ENCODE peak calls at places on chromosomes 16 and 17, in five cellular contexts. Q is sciatic nerve, M is fibroblast of lung, I is breast epithelium, T is fibroblast of the conjunctiva. V is an unnamed sample.

GRCh38 chr17:43360376-43360738 is 38.4 kb upstream of the ARL4D start:
- DNase-seq in I (no peak), Q (no peak), M (peak), T (peak), V (no peak)

GRCh38 chr16:87963400-87963799 is 12.2 kb downstream of the BANP start:
- DNase-seq in M (peak), T (no peak), I (no peak), Q (no peak), V (no peak)

GRCh38 chr16:89815639-89816348 is 653 bp downstream of the FANCA start:
- DNase-seq in M (no peak), I (no peak), T (no peak), Q (no peak), V (no peak)

GRCh38 chr16:17173134-17173729 is 297.5 kb downstream of the XYLT1 start:
- DNase-seq in I (no peak), Q (peak), T (peak), M (peak), V (peak)

GRCh38 chr16:50315346-50315997 is 49.1 kb downstream of the ADCY7 start:
- DNase-seq in I (no peak), Q (no peak), M (no peak), T (no peak), V (peak)

GRCh38 chr16:2846511-2847310 is 11.3 kb downstream of the PRSS22 start:
- DNase-seq in Q (no peak), I (no peak), M (peak), T (no peak), V (peak)

GRCh38 chr16:49148410-49148809 is 133.2 kb downstream of the CBLN1 start:
- DNase-seq in Q (no peak), M (no peak), T (no peak), I (no peak), V (no peak)

GRCh38 chr17:37239690-37240344 is 136.0 kb upstream of the C17orf78 start:
- DNase-seq in Q (no peak), T (peak), I (no peak), M (peak), V (no peak)

GRCh38 chr17:47265983-47266541 is 12.4 kb downstream of the ITGB3 start:
- DNase-seq in M (peak), I (no peak), T (no peak), Q (no peak), V (no peak)

GRCh38 chr17:20313306-20313705 is 154.0 kb downstream of the LGALS9B start:
- DNase-seq in Q (no peak), T (no peak), I (no peak), M (no peak), V (no peak)

GRCh38 chr16:89065445-89065795 is 28.2 kb upstream of the ACSF3 start:
- DNase-seq in I (no peak), Q (no peak), M (no peak), T (no peak), V (no peak)

GRCh38 chr17:68512247-68512966 is at the start of gene PRKAR1A:
- DNase-seq in Q (peak), I (peak), M (peak), T (peak), V (peak)

GRCh38 chr16:79949417-79949816 is 348.9 kb upstream of the MAF start:
- DNase-seq in M (no peak), Q (no peak), I (no peak), T (no peak), V (no peak)

GRCh38 chr16:9184354-9184690 is 92.9 kb downstream of the HAPSTR1 start:
- DNase-seq in T (no peak), Q (no peak), M (no peak), I (no peak), V (no peak)

GRCh38 chr17:6713130-6713917 is at the start of gene SLC13A5:
- DNase-seq in T (no peak), Q (no peak), M (peak), I (no peak), V (no peak)

GRCh38 chr17:81808778-81809555 is 5.0 kb downstream of the GCGR start:
- DNase-seq in M (no peak), Q (no peak), T (no peak), I (no peak), V (no peak)

GRCh38 chr17:36861531-36861930 is 75.7 kb upstream of the LHX1 start:
- DNase-seq in I (no peak), Q (no peak), M (no peak), T (no peak), V (no peak)

GRCh38 chr17:57357392-57357784 is 101.1 kb downstream of the MSI2 start:
- DNase-seq in M (no peak), I (peak), Q (no peak), T (no peak), V (no peak)

GRCh38 chr17:5701371-5701770 is 117.1 kb upstream of the NLRP1 start:
- DNase-seq in I (no peak), M (no peak), Q (no peak), T (no peak), V (no peak)

GRCh38 chr17:48791128-48792032 is 25.6 kb downstream of the TTLL6 start:
- DNase-seq in M (peak), I (peak), Q (peak), T (peak), V (no peak)

GRCh38 chr16:11639925-11640899 is 28.0 kb upstream of the SNN start:
- DNase-seq in T (peak), Q (peak), M (peak), I (peak), V (peak)

GRCh38 chr17:41009301-41009760 is 403 bp upstream of the KRTAP3-1 start:
- DNase-seq in Q (no peak), M (no peak), T (no peak), I (no peak), V (no peak)